ENCODE peak calls at places on chromosome 5, in eight cellular contexts. One of them, this sample, is unnamed.

GRCh38 chr5:61467766-61468482 is 135.9 kb downstream of the ZSWIM6 start:
- DNase-seq in EL: peak
- DNase-seq in effector CD4-positive, alpha-beta T cell: no peak
- DNase-seq in GM03348: peak
- DNase-seq in sigmoid colon: no peak
- DNase-seq in stimulated activated effector memory CD8-positive, alpha-beta T cell treated with anti-CD3 and anti-CD28 coated beads, Interleukin-12 subunit alpha, Interleukin-12 subunit beta, amount 100 ng/mL, for 72 hours: no peak
- DNase-seq in Panc1: no peak
- DNase-seq in HAP-1: peak
- DNase-seq in this sample: no peak

GRCh38 chr5:10949856-10950630 is 189.0 kb upstream of the DAP start:
- DNase-seq in EL: no peak
- DNase-seq in effector CD4-positive, alpha-beta T cell: no peak
- DNase-seq in GM03348: no peak
- DNase-seq in sigmoid colon: no peak
- DNase-seq in stimulated activated effector memory CD8-positive, alpha-beta T cell treated with anti-CD3 and anti-CD28 coated beads, Interleukin-12 subunit alpha, Interleukin-12 subunit beta, amount 100 ng/mL, for 72 hours: no peak
- DNase-seq in Panc1: no peak
- DNase-seq in HAP-1: no peak
- DNase-seq in this sample: no peak

GRCh38 chr5:59042201-59042600 is 459.3 kb downstream of the RAB3C start:
- DNase-seq in EL: peak
- DNase-seq in effector CD4-positive, alpha-beta T cell: no peak
- DNase-seq in GM03348: peak
- DNase-seq in sigmoid colon: no peak
- DNase-seq in stimulated activated effector memory CD8-positive, alpha-beta T cell treated with anti-CD3 and anti-CD28 coated beads, Interleukin-12 subunit alpha, Interleukin-12 subunit beta, amount 100 ng/mL, for 72 hours: no peak
- DNase-seq in Panc1: no peak
- DNase-seq in HAP-1: no peak
- DNase-seq in this sample: no peak

GRCh38 chr5:84634256-84634655 is 249.6 kb upstream of the EDIL3 start:
- DNase-seq in EL: no peak
- DNase-seq in effector CD4-positive, alpha-beta T cell: no peak
- DNase-seq in GM03348: no peak
- DNase-seq in sigmoid colon: no peak
- DNase-seq in stimulated activated effector memory CD8-positive, alpha-beta T cell treated with anti-CD3 and anti-CD28 coated beads, Interleukin-12 subunit alpha, Interleukin-12 subunit beta, amount 100 ng/mL, for 72 hours: no peak
- DNase-seq in Panc1: no peak
- DNase-seq in HAP-1: no peak
- DNase-seq in this sample: no peak

GRCh38 chr5:34484591-34485228 is 171.4 kb upstream of the RAI14 start:
- DNase-seq in EL: peak
- DNase-seq in effector CD4-positive, alpha-beta T cell: no peak
- DNase-seq in GM03348: no peak
- DNase-seq in sigmoid colon: no peak
- DNase-seq in stimulated activated effector memory CD8-positive, alpha-beta T cell treated with anti-CD3 and anti-CD28 coated beads, Interleukin-12 subunit alpha, Interleukin-12 subunit beta, amount 100 ng/mL, for 72 hours: peak
- DNase-seq in Panc1: no peak
- DNase-seq in HAP-1: no peak
- DNase-seq in this sample: no peak

GRCh38 chr5:68432682-68433081 is 217.1 kb downstream of the PIK3R1 start:
- DNase-seq in EL: no peak
- DNase-seq in effector CD4-positive, alpha-beta T cell: peak
- DNase-seq in GM03348: no peak
- DNase-seq in sigmoid colon: no peak
- DNase-seq in stimulated activated effector memory CD8-positive, alpha-beta T cell treated with anti-CD3 and anti-CD28 coated beads, Interleukin-12 subunit alpha, Interleukin-12 subunit beta, amount 100 ng/mL, for 72 hours: no peak
- DNase-seq in Panc1: no peak
- DNase-seq in HAP-1: no peak
- DNase-seq in this sample: no peak

GRCh38 chr5:123036391-123037103 is at the start of gene PPIC:
- DNase-seq in EL: peak
- DNase-seq in effector CD4-positive, alpha-beta T cell: no peak
- DNase-seq in GM03348: peak
- DNase-seq in sigmoid colon: peak
- DNase-seq in stimulated activated effector memory CD8-positive, alpha-beta T cell treated with anti-CD3 and anti-CD28 coated beads, Interleukin-12 subunit alpha, Interleukin-12 subunit beta, amount 100 ng/mL, for 72 hours: peak
- DNase-seq in Panc1: peak
- DNase-seq in HAP-1: peak
- DNase-seq in this sample: peak

GRCh38 chr5:180545248-180545647 is 46.1 kb downstream of the SCGB3A1 start:
- DNase-seq in EL: no peak
- DNase-seq in effector CD4-positive, alpha-beta T cell: no peak
- DNase-seq in GM03348: no peak
- DNase-seq in sigmoid colon: no peak
- DNase-seq in stimulated activated effector memory CD8-positive, alpha-beta T cell treated with anti-CD3 and anti-CD28 coated beads, Interleukin-12 subunit alpha, Interleukin-12 subunit beta, amount 100 ng/mL, for 72 hours: no peak
- DNase-seq in Panc1: no peak
- DNase-seq in HAP-1: no peak
- DNase-seq in this sample: no peak

GRCh38 chr5:101943784-101944183 is 352.3 kb downstream of the SLCO4C1 start:
- DNase-seq in EL: no peak
- DNase-seq in effector CD4-positive, alpha-beta T cell: no peak
- DNase-seq in GM03348: no peak
- DNase-seq in sigmoid colon: no peak
- DNase-seq in stimulated activated effector memory CD8-positive, alpha-beta T cell treated with anti-CD3 and anti-CD28 coated beads, Interleukin-12 subunit alpha, Interleukin-12 subunit beta, amount 100 ng/mL, for 72 hours: no peak
- DNase-seq in Panc1: no peak
- DNase-seq in HAP-1: no peak
- DNase-seq in this sample: no peak

GRCh38 chr5:2298746-2299145 is 416.0 kb upstream of the IRX4 start:
- DNase-seq in EL: no peak
- DNase-seq in effector CD4-positive, alpha-beta T cell: no peak
- DNase-seq in GM03348: no peak
- DNase-seq in sigmoid colon: peak
- DNase-seq in stimulated activated effector memory CD8-positive, alpha-beta T cell treated with anti-CD3 and anti-CD28 coated beads, Interleukin-12 subunit alpha, Interleukin-12 subunit beta, amount 100 ng/mL, for 72 hours: no peak
- DNase-seq in Panc1: no peak
- DNase-seq in HAP-1: no peak
- DNase-seq in this sample: no peak

GRCh38 chr5:125283372-125283771 is 536.9 kb upstream of the ZNF608 start:
- DNase-seq in EL: no peak
- DNase-seq in effector CD4-positive, alpha-beta T cell: no peak
- DNase-seq in GM03348: no peak
- DNase-seq in sigmoid colon: no peak
- DNase-seq in stimulated activated effector memory CD8-positive, alpha-beta T cell treated with anti-CD3 and anti-CD28 coated beads, Interleukin-12 subunit alpha, Interleukin-12 subunit beta, amount 100 ng/mL, for 72 hours: no peak
- DNase-seq in Panc1: no peak
- DNase-seq in HAP-1: no peak
- DNase-seq in this sample: no peak

GRCh38 chr5:98771389-98772109 is 1.9 kb upstream of the RGMB start:
- DNase-seq in EL: peak
- DNase-seq in effector CD4-positive, alpha-beta T cell: peak
- DNase-seq in GM03348: peak
- DNase-seq in sigmoid colon: peak
- DNase-seq in stimulated activated effector memory CD8-positive, alpha-beta T cell treated with anti-CD3 and anti-CD28 coated beads, Interleukin-12 subunit alpha, Interleukin-12 subunit beta, amount 100 ng/mL, for 72 hours: peak
- DNase-seq in Panc1: peak
- DNase-seq in HAP-1: peak
- DNase-seq in this sample: no peak

GRCh38 chr5:159850192-159850573 is 66.1 kb upstream of the ADRA1B start:
- DNase-seq in EL: peak
- DNase-seq in effector CD4-positive, alpha-beta T cell: no peak
- DNase-seq in GM03348: peak
- DNase-seq in sigmoid colon: peak
- DNase-seq in stimulated activated effector memory CD8-positive, alpha-beta T cell treated with anti-CD3 and anti-CD28 coated beads, Interleukin-12 subunit alpha, Interleukin-12 subunit beta, amount 100 ng/mL, for 72 hours: no peak
- DNase-seq in Panc1: no peak
- DNase-seq in HAP-1: no peak
- DNase-seq in this sample: no peak

GRCh38 chr5:177603631-177604030 is 3.7 kb downstream of the B4GALT7 start:
- DNase-seq in EL: no peak
- DNase-seq in effector CD4-positive, alpha-beta T cell: no peak
- DNase-seq in GM03348: no peak
- DNase-seq in sigmoid colon: no peak
- DNase-seq in stimulated activated effector memory CD8-positive, alpha-beta T cell treated with anti-CD3 and anti-CD28 coated beads, Interleukin-12 subunit alpha, Interleukin-12 subunit beta, amount 100 ng/mL, for 72 hours: no peak
- DNase-seq in Panc1: no peak
- DNase-seq in HAP-1: no peak
- DNase-seq in this sample: no peak